ENCODE peak calls at places on chromosome 19, in six cellular contexts. G is PC-3, N is amygdala, C is progenitor cell of endocrine pancreas, E is naive B cell, O is T-helper 1 cell. Y is an unnamed sample.

GRCh38 chr19:50461066-50461875 is 15.0 kb upstream of the EMC10 start:
- DNase-seq in C (peak), N (peak), O (no peak), E (peak), G (peak), Y (peak)

GRCh38 chr19:48644839-48645651 is 942 bp downstream of the CA11 start:
- DNase-seq in N (peak), O (peak), C (no peak), G (peak), E (peak), Y (peak)

GRCh38 chr19:47190167-47190727 is 40.8 kb downstream of the BBC3 start:
- DNase-seq in G (peak), C (no peak), E (no peak), O (no peak), N (no peak), Y (peak)

GRCh38 chr19:6023085-6023682 is 45.2 kb upstream of the RANBP3 start:
- DNase-seq in C (no peak), G (peak), O (no peak), N (no peak), E (no peak), Y (no peak)

GRCh38 chr19:18385675-18386542 is at the start of gene GDF15:
- DNase-seq in O (no peak), G (peak), E (no peak), C (peak), N (no peak), Y (peak)

GRCh38 chr19:47779524-47780214 is 1.2 kb downstream of the SELENOW start:
- DNase-seq in E (no peak), G (no peak), O (no peak), C (no peak), N (no peak), Y (no peak)

GRCh38 chr19:1850809-1851544 is 2.7 kb upstream of the REXO1 start:
- DNase-seq in C (no peak), E (no peak), G (peak), O (no peak), N (no peak), Y (no peak)

GRCh38 chr19:18418725-18419194 is 438 bp upstream of the SSBP4 start:
- DNase-seq in N (no peak), O (no peak), G (no peak), E (no peak), C (peak), Y (peak)

GRCh38 chr19:14347999-14348889 is 33.0 kb upstream of the ADGRE5 start:
- DNase-seq in N (no peak), E (peak), C (peak), O (no peak), G (peak), Y (peak)

GRCh38 chr19:16232568-16232967 is 34.9 kb downstream of the AP1M1 start:
- DNase-seq in N (no peak), G (no peak), E (no peak), O (no peak), C (no peak), Y (no peak)

GRCh38 chr19:30148039-30148438 is 206.0 kb downstream of the URI1 start:
- DNase-seq in O (no peak), E (no peak), G (peak), N (no peak), C (no peak), Y (no peak)

GRCh38 chr19:932647-933552 is 7.1 kb downstream of the ARID3A start:
- DNase-seq in N (no peak), E (peak), G (no peak), C (no peak), O (no peak), Y (no peak)

GRCh38 chr19:4676955-4677731 is 7.0 kb upstream of the MYDGF start:
- DNase-seq in O (no peak), N (no peak), G (peak), E (no peak), C (no peak), Y (no peak)

Y was measured in effector CD4-positive, alpha-beta T cell.